ENCODE peak calls at places on chromosomes 13 and 19, in four cellular contexts. One of them, this sample, is unnamed.

GRCh38 chr13:73462241-73462640 is 403.4 kb downstream of the KLF5 start:
- DNase-seq in GM23338: no peak
- DNase-seq in left ventricle myocardium inferior: no peak
- DNase-seq in PC-9: no peak
- DNase-seq in this sample: no peak

GRCh38 chr13:110640591-110641029 is 25.3 kb downstream of the NAXD start:
- DNase-seq in GM23338: no peak
- DNase-seq in left ventricle myocardium inferior: peak; percentile 60
- DNase-seq in PC-9: no peak
- DNase-seq in this sample: no peak

GRCh38 chr19:44141191-44142013 is at the start of gene ZNF234:
- DNase-seq in PC-9: peak; percentile 50
- DNase-seq in GM23338: peak; percentile 76
- DNase-seq in left ventricle myocardium inferior: peak; percentile 84
- DNase-seq in this sample: peak; percentile 68

GRCh38 chr13:72657379-72657778 is 70.0 kb downstream of the MZT1 start:
- DNase-seq in GM23338: no peak
- DNase-seq in PC-9: no peak
- DNase-seq in left ventricle myocardium inferior: no peak
- DNase-seq in this sample: no peak

GRCh38 chr13:72648513-72649065 is 78.8 kb downstream of the MZT1 start:
- DNase-seq in left ventricle myocardium inferior: no peak
- DNase-seq in PC-9: no peak
- DNase-seq in GM23338: peak; percentile 68
- DNase-seq in this sample: no peak

GRCh38 chr13:26989261-26990007 is 182.2 kb downstream of the USP12 start:
- DNase-seq in left ventricle myocardium inferior: no peak
- DNase-seq in GM23338: no peak
- DNase-seq in PC-9: no peak
- DNase-seq in this sample: no peak

GRCh38 chr19:58553799-58554493 is 959 bp downstream of the CHMP2A start:
- DNase-seq in left ventricle myocardium inferior: peak; percentile 16
- DNase-seq in PC-9: no peak
- DNase-seq in GM23338: no peak
- DNase-seq in this sample: no peak

GRCh38 chr13:95267662-95268369 is 33.4 kb downstream of the ABCC4 start:
- DNase-seq in left ventricle myocardium inferior: no peak
- DNase-seq in GM23338: no peak
- DNase-seq in PC-9: no peak
- DNase-seq in this sample: peak; percentile 82

GRCh38 chr13:19781526-19781925 is 1.2 kb downstream of the PSPC1 start:
- DNase-seq in left ventricle myocardium inferior: no peak
- DNase-seq in PC-9: no peak
- DNase-seq in GM23338: no peak
- DNase-seq in this sample: no peak

DNA sequence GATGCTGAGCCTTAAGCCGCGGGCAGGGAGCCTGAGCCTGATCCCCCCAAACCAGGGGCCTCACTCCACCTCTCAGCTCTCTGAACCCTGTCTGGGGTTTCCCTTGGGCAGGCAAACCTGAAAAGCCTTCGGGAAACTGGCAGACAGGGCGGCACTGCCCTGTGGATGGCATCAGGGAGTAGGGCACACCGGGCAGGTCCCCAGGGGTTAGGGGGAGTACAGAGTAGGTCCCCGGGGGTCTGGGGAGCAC is 9.7 kb downstream of the MKNK2 start:
- DNase-seq in left ventricle myocardium inferior: no peak
- DNase-seq in GM23338: no peak
- DNase-seq in PC-9: no peak
- DNase-seq in this sample: no peak
- H3K4me1 ChIP-seq in left ventricle myocardium inferior: peaks cover 80% of the 10 kb centered on the region
- H3K4me1 ChIP-seq in GM23338: peaks cover 15% of the 10 kb centered on the region
- H3K4me1 ChIP-seq in PC-9: no peaks in the 10 kb centered on the region
- H3K4me1 ChIP-seq in this sample: peaks cover 7% of the 10 kb centered on the region

DNA sequence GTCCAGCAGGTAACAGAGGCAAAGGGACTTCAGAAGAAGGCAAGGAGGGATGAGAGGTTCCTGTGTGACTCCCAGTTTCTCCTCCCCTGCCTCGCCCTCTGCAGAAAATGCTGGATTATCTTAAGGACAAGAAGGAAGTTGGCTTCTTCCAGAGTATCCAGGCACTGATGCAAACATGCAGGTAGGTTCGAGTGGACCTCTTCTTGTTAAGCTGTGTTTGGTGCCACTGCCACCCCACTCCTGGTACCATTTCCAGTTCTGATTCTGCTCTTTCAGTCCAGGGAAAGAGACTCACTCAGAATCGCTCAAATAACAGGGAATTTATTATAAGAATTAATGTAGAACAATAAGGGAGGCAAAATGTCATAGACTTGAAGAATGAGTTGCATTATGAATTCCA is 82.5 kb downstream of the MAP4K1 start:
- DNase-seq in left ventricle myocardium inferior: no peak
- DNase-seq in PC-9: no peak
- DNase-seq in GM23338: no peak
- DNase-seq in this sample: no peak
- H3K27ac ChIP-seq in left ventricle myocardium inferior: no peak overlapping the region
- H3K27ac ChIP-seq in PC-9: no peak overlapping the region
- H3K27ac ChIP-seq in GM23338: no peak overlapping the region
- H3K27ac ChIP-seq in this sample: no peak overlapping the region

GRCh38 chr19:51108805-51109146 is 567 bp upstream of the CTU1 start:
- DNase-seq in left ventricle myocardium inferior: no peak
- DNase-seq in GM23338: no peak
- DNase-seq in PC-9: no peak
- DNase-seq in this sample: no peak
- TF ChIP-seq CTCF in left ventricle myocardium inferior: peak; percentile 2
- TF ChIP-seq CTCF in GM23338: no peak
- TF ChIP-seq CTCF in PC-9: no peak
- TF ChIP-seq CTCF in this sample: no peak

GRCh38 chr13:40961224-40961623 is 57.9 kb downstream of the ELF1 start:
- DNase-seq in left ventricle myocardium inferior: no peak
- DNase-seq in GM23338: no peak
- DNase-seq in PC-9: no peak
- DNase-seq in this sample: no peak
- H3K4me1 ChIP-seq in left ventricle myocardium inferior: peaks cover 55% of the 10 kb centered on the region
- H3K4me1 ChIP-seq in GM23338: no peaks in the 10 kb centered on the region
- H3K4me1 ChIP-seq in PC-9: peaks cover 9% of the 10 kb centered on the region
- H3K4me1 ChIP-seq in this sample: peaks cover 11% of the 10 kb centered on the region

GRCh38 chr19:4370418-4371041 is 27.2 kb downstream of the MPND start:
- DNase-seq in left ventricle myocardium inferior: no peak
- DNase-seq in PC-9: no peak
- DNase-seq in GM23338: no peak
- DNase-seq in this sample: no peak

GRCh38 chr19:4371898-4372629 is 28.3 kb downstream of the SH3GL1 start:
- DNase-seq in GM23338: no peak
- DNase-seq in left ventricle myocardium inferior: no peak
- DNase-seq in PC-9: no peak
- DNase-seq in this sample: no peak

GRCh38 chr19:4369888-4370260 is 26.5 kb downstream of the MPND start:
- DNase-seq in PC-9: no peak
- DNase-seq in GM23338: peak; percentile 65
- DNase-seq in left ventricle myocardium inferior: no peak
- DNase-seq in this sample: no peak

GRCh38 chr19:4372630-4373367 is 27.5 kb downstream of the SH3GL1 start:
- DNase-seq in PC-9: no peak
- DNase-seq in left ventricle myocardium inferior: no peak
- DNase-seq in GM23338: no peak
- DNase-seq in this sample: no peak

GRCh38 chr19:4371209-4371897 is 28.0 kb downstream of the MPND start:
- DNase-seq in left ventricle myocardium inferior: no peak
- DNase-seq in GM23338: no peak
- DNase-seq in PC-9: no peak
- DNase-seq in this sample: no peak
- H3K27ac ChIP-seq in left ventricle myocardium inferior: peak overlapping the region; percentile 25
- H3K27ac ChIP-seq in GM23338: peak overlapping the region; percentile 39
- H3K27ac ChIP-seq in PC-9: no peak overlapping the region
- H3K27ac ChIP-seq in this sample: no peak overlapping the region

DNA sequence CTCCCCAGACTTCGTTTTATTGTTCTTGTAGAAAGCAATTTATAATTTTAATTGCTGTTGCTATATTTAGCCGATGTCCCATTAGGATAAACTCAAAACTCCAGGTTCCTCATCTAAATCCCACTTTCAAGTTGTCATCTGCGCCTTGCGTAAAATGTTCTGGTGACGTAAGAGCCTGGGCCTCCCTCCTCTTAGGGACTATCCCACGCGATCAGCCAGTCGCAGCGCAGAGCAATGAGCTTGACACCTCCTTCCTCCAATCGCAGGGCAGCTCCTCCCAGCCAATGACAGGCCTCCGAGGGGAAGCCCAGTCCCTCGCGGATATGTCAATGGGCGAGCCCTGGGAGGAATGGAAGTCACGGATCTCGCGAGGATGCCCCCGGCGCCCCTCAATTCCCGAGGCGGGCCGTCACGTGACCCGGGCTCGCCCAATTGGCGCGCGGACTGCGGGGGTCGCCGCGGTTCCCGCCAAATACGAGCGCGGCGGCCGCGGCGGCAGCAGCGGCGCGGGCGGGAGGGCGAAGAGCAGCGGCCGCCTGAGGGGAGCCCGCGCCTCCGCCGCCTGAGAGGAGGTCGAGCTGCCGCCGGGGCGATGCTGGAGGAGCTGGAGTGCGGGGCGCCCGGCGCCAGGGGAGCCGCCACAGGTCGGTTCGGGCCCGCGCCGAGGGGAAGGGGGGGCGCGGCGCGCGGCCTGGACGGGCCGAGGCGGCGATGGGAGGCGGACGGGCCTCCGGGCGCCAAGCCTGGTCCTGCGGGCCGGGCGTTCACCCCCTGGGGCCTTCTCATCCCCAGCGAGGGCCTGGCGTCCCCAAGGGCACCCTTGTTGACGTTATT is at the start of gene CHAF1A:
- DNase-seq in PC-9: peak; percentile 97
- DNase-seq in GM23338: peak; percentile 100
- DNase-seq in left ventricle myocardium inferior: peak; percentile 99
- DNase-seq in this sample: peak; percentile 99
- TF ChIP-seq CTCF in PC-9: no peak
- TF ChIP-seq CTCF in GM23338: no peak
- TF ChIP-seq CTCF in left ventricle myocardium inferior: no peak
- TF ChIP-seq CTCF in this sample: no peak

GRCh38 chr19:10881403-10882107 is 10.2 kb downstream of the CARM1 start:
- DNase-seq in PC-9: no peak
- DNase-seq in GM23338: peak; percentile 58
- DNase-seq in left ventricle myocardium inferior: no peak
- DNase-seq in this sample: no peak

GRCh38 chr19:10885241-10886169 is 14.2 kb downstream of the CARM1 start:
- DNase-seq in GM23338: peak; percentile 83
- DNase-seq in PC-9: no peak
- DNase-seq in left ventricle myocardium inferior: no peak
- DNase-seq in this sample: no peak

GRCh38 chr19:10887616-10888367 is 16.4 kb downstream of the CARM1 start:
- DNase-seq in left ventricle myocardium inferior: no peak
- DNase-seq in PC-9: no peak
- DNase-seq in GM23338: no peak
- DNase-seq in this sample: no peak

GRCh38 chr19:10882108-10882457 is 10.7 kb downstream of the CARM1 start:
- DNase-seq in PC-9: no peak
- DNase-seq in left ventricle myocardium inferior: peak; percentile 48
- DNase-seq in GM23338: no peak
- DNase-seq in this sample: no peak

GRCh38 chr19:10884273-10884672 is 12.9 kb downstream of the CARM1 start:
- DNase-seq in GM23338: no peak
- DNase-seq in PC-9: peak; percentile 51
- DNase-seq in left ventricle myocardium inferior: no peak
- DNase-seq in this sample: peak; percentile 29
- H3K4me1 ChIP-seq in GM23338: peaks cover 84% of the 10 kb centered on the region
- H3K4me1 ChIP-seq in PC-9: peaks cover 12% of the 10 kb centered on the region
- H3K4me1 ChIP-seq in left ventricle myocardium inferior: peaks cover 70% of the 10 kb centered on the region
- H3K4me1 ChIP-seq in this sample: peaks cover 7% of the 10 kb centered on the region

GRCh38 chr19:4455742-4456565 is 1.6 kb downstream of the UBXN6 start:
- DNase-seq in GM23338: no peak
- DNase-seq in left ventricle myocardium inferior: peak; percentile 78
- DNase-seq in PC-9: no peak
- DNase-seq in this sample: peak; percentile 59

GRCh38 chr19:4456566-4456842 is 1.1 kb downstream of the UBXN6 start:
- DNase-seq in left ventricle myocardium inferior: no peak
- DNase-seq in PC-9: no peak
- DNase-seq in GM23338: no peak
- DNase-seq in this sample: peak; percentile 46

GRCh38 chr19:4454621-4454951 is 3.0 kb downstream of the UBXN6 start:
- DNase-seq in GM23338: no peak
- DNase-seq in PC-9: no peak
- DNase-seq in left ventricle myocardium inferior: no peak
- DNase-seq in this sample: no peak

GRCh38 chr19:4453232-4454179 is 4.1 kb downstream of the UBXN6 start:
- DNase-seq in PC-9: no peak
- DNase-seq in GM23338: no peak
- DNase-seq in left ventricle myocardium inferior: no peak
- DNase-seq in this sample: no peak

GRCh38 chr19:4454952-4455738 is 2.4 kb downstream of the UBXN6 start:
- DNase-seq in left ventricle myocardium inferior: no peak
- DNase-seq in GM23338: no peak
- DNase-seq in PC-9: no peak
- DNase-seq in this sample: peak; percentile 74
- H3K27ac ChIP-seq in left ventricle myocardium inferior: peak overlapping the region; percentile 93
- H3K27ac ChIP-seq in GM23338: no peak overlapping the region
- H3K27ac ChIP-seq in PC-9: no peak overlapping the region
- H3K27ac ChIP-seq in this sample: peak overlapping the region; percentile 57